ENCODE peak calls at places on chromosome 9, in seven cellular contexts. W is sciatic nerve; H is stimulated activated CD8-positive, alpha-beta memory T cell treated with anti-CD3 and anti-CD28 coated beads, Interleukin-2, amount 100 ng/mL, for 48 hours; Y is head of caudate nucleus; R is GM10248; K is CD4-positive, alpha-beta memory T cell; B is activated naive CD8-positive, alpha-beta T cell treated with anti-CD3 and anti-CD28 coated beads, Interleukin-2, amount 50 U/mL, for 16 hours. J is an unnamed sample.

GRCh38 chr9:755454-756381 is 85.8 kb upstream of the DMRT1 start:
- DNase-seq in W (no peak), H (no peak), Y (no peak), R (no peak), K (no peak), B (no peak), J (no peak)

GRCh38 chr9:72424131-72424530 is 59.1 kb upstream of the ZFAND5 start:
- DNase-seq in W (no peak), H (no peak), Y (no peak), R (no peak), K (no peak), B (no peak), J (no peak)

GRCh38 chr9:110179734-110180133 is 28.2 kb downstream of the C9orf152 start:
- DNase-seq in W (no peak), H (no peak), Y (no peak), R (no peak), K (no peak), B (no peak), J (no peak)

GRCh38 chr9:91419222-91420191 is 4.1 kb downstream of the NFIL3 start:
- DNase-seq in W (peak; percentile 72), H (peak; percentile 46), Y (no peak), R (no peak), K (no peak), B (no peak), J (no peak)

GRCh38 chr9:121699271-121700164 is 48.1 kb downstream of the DAB2IP start:
- DNase-seq in W (peak; percentile 77), H (peak; percentile 44), Y (peak; percentile 22), R (peak; percentile 52), K (peak; percentile 20), B (no peak), J (peak; percentile 75)

GRCh38 chr9:89850633-89851325 is 246.0 kb downstream of the GADD45G start:
- DNase-seq in W (no peak), H (no peak), Y (no peak), R (no peak), K (no peak), B (no peak), J (no peak)

GRCh38 chr9:127524373-127524772 is 73.1 kb downstream of the LRSAM1 start:
- DNase-seq in W (no peak), H (no peak), Y (no peak), R (no peak), K (no peak), B (no peak), J (no peak)

GRCh38 chr9:78370991-78371390 is 74.1 kb downstream of the PSAT1 start:
- DNase-seq in W (no peak), H (no peak), Y (no peak), R (no peak), K (no peak), B (no peak), J (no peak)

GRCh38 chr9:128420060-128420650 is 502 bp upstream of the CERCAM start:
- DNase-seq in W (peak; percentile 88), H (peak; percentile 63), Y (peak; percentile 75), R (peak; percentile 93), K (peak; percentile 59), B (peak; percentile 23), J (peak; percentile 35)

GRCh38 chr9:34572092-34572491 is 17.4 kb downstream of the CNTFR start:
- DNase-seq in W (no peak), H (no peak), Y (no peak), R (no peak), K (no peak), B (no peak), J (no peak)

GRCh38 chr9:94096819-94097577 is 12.7 kb downstream of the PTPDC1 start:
- DNase-seq in W (no peak), H (no peak), Y (peak; percentile 23), R (no peak), K (no peak), B (no peak), J (no peak)

GRCh38 chr9:32486839-32487562 is 39.0 kb downstream of the RIGI start:
- DNase-seq in W (no peak), H (no peak), Y (no peak), R (no peak), K (no peak), B (no peak), J (no peak)

GRCh38 chr9:69193685-69194032 is 19.6 kb downstream of the TJP2 start:
- DNase-seq in W (no peak), H (no peak), Y (no peak), R (no peak), K (no peak), B (no peak), J (no peak)

GRCh38 chr9:19009566-19009965 is 23.4 kb downstream of the SAXO1 start:
- DNase-seq in W (no peak), H (no peak), Y (no peak), R (no peak), K (no peak), B (no peak), J (no peak)

GRCh38 chr9:114232091-114232440 is 76.7 kb downstream of the COL27A1 start:
- DNase-seq in W (no peak), H (no peak), Y (no peak), R (no peak), K (no peak), B (no peak), J (no peak)

GRCh38 chr9:101566904-101567724 is 27.7 kb downstream of the PPP3R2 start:
- DNase-seq in W (no peak), H (no peak), Y (no peak), R (peak; percentile 12), K (peak; percentile 9), B (no peak), J (peak; percentile 7)

GRCh38 chr9:107547772-107548297 is 58.3 kb upstream of the KLF4 start:
- DNase-seq in W (no peak), H (no peak), Y (no peak), R (no peak), K (no peak), B (no peak), J (no peak)

GRCh38 chr9:86549434-86549833 is 195.2 kb upstream of the TUT7 start:
- DNase-seq in W (no peak), H (no peak), Y (no peak), R (no peak), K (no peak), B (no peak), J (no peak)

GRCh38 chr9:128382261-128382660 is 11.1 kb downstream of the URM1 start:
- DNase-seq in W (no peak), H (no peak), Y (no peak), R (no peak), K (no peak), B (no peak), J (no peak)

GRCh38 chr9:79104216-79104615 is 467.5 kb upstream of the TLE4 start:
- DNase-seq in W (no peak), H (no peak), Y (no peak), R (no peak), K (no peak), B (no peak), J (no peak)

GRCh38 chr9:72646061-72646460 is 124.7 kb downstream of the TMC1 start:
- DNase-seq in W (no peak), H (no peak), Y (no peak), R (no peak), K (no peak), B (no peak), J (no peak)

GRCh38 chr9:734831-735511 is 106.5 kb upstream of the DMRT1 start:
- DNase-seq in W (no peak), H (no peak), Y (peak; percentile 33), R (no peak), K (no peak), B (no peak), J (no peak)

GRCh38 chr9:86034863-86035734 is 64.3 kb downstream of the GOLM1 start:
- DNase-seq in W (no peak), H (no peak), Y (no peak), R (peak; percentile 64), K (no peak), B (no peak), J (no peak)

GRCh38 chr9:124831642-124832364 is 21.5 kb upstream of the WDR38 start:
- DNase-seq in W (no peak), H (no peak), Y (no peak), R (no peak), K (no peak), B (no peak), J (no peak)

GRCh38 chr9:121217609-121218292 is 16.1 kb upstream of the RAB14 start:
- DNase-seq in W (no peak), H (no peak), Y (no peak), R (peak; percentile 66), K (no peak), B (no peak), J (no peak)

GRCh38 chr9:136902259-136902821 is 16.0 kb downstream of the TRAF2 start:
- DNase-seq in W (peak; percentile 75), H (peak; percentile 77), Y (no peak), R (peak; percentile 92), K (peak; percentile 78), B (peak; percentile 62), J (no peak)

GRCh38 chr9:134633362-134634142 is 8.1 kb upstream of the COL5A1 start:
- DNase-seq in W (peak; percentile 50), H (no peak), Y (no peak), R (no peak), K (no peak), B (no peak), J (no peak)

GRCh38 chr9:126860077-126860756 is at the start of gene ZBTB34:
- DNase-seq in W (peak; percentile 80), H (peak; percentile 47), Y (peak; percentile 70), R (peak; percentile 85), K (peak; percentile 87), B (peak; percentile 47), J (peak; percentile 73)

GRCh38 chr9:134359493-134360179 is 33.4 kb downstream of the RXRA start:
- DNase-seq in W (no peak), H (no peak), Y (no peak), R (no peak), K (no peak), B (no peak), J (no peak)

GRCh38 chr9:99491408-99492259 is 269.6 kb downstream of the SEC61B start:
- DNase-seq in W (no peak), H (no peak), Y (no peak), R (no peak), K (no peak), B (no peak), J (peak; percentile 18)

GRCh38 chr9:24464321-24464951 is 81.3 kb downstream of the IZUMO3 start:
- DNase-seq in W (no peak), H (no peak), Y (no peak), R (no peak), K (no peak), B (no peak), J (no peak)

GRCh38 chr9:137233143-137233980 is 2.7 kb downstream of the SLC34A3 start:
- DNase-seq in W (no peak), H (no peak), Y (no peak), R (no peak), K (no peak), B (no peak), J (no peak)

GRCh38 chr9:128191406-128192046 is at the start of gene CIZ1:
- DNase-seq in W (peak; percentile 88), H (peak; percentile 66), Y (peak; percentile 75), R (peak; percentile 93), K (peak; percentile 77), B (peak; percentile 49), J (peak; percentile 72)

GRCh38 chr9:131046581-131047202 is 37.7 kb downstream of the LAMC3 start:
- DNase-seq in W (peak; percentile 78), H (peak; percentile 59), Y (peak; percentile 67), R (peak; percentile 88), K (peak; percentile 74), B (peak; percentile 48), J (peak; percentile 69)

GRCh38 chr9:15218994-15219393 is 88.0 kb downstream of the TTC39B start:
- DNase-seq in W (no peak), H (no peak), Y (no peak), R (no peak), K (no peak), B (no peak), J (no peak)

GRCh38 chr9:78041971-78042370 is 10.4 kb upstream of the GNAQ start:
- DNase-seq in W (no peak), H (no peak), Y (no peak), R (no peak), K (no peak), B (no peak), J (no peak)

GRCh38 chr9:73183917-73184861 is 32.5 kb downstream of the ANXA1 start:
- DNase-seq in W (no peak), H (no peak), Y (no peak), R (peak; percentile 18), K (peak; percentile 60), B (no peak), J (no peak)

GRCh38 chr9:68584110-68585033 is 43.7 kb upstream of the TMEM252 start:
- DNase-seq in W (peak; percentile 89), H (peak; percentile 63), Y (peak; percentile 72), R (peak; percentile 86), K (peak; percentile 82), B (peak; percentile 72), J (peak; percentile 76)